ENCODE peak calls at places on chromosomes 12 and 14, in six cellular contexts. V is breast epithelium, X is NCI-H69, J is GF-D8, L is IMR-90, S is GM12892. O is an unnamed sample.

GRCh38 chr14:37197421-37198272 is at the start of gene MIPOL1:
- DNase-seq in L (peak; percentile 90), V (peak; percentile 73), X (peak; percentile 97), J (no peak), S (no peak), O (peak; percentile 84)

GRCh38 chr14:88258026-88258425 is 65.0 kb downstream of the KCNK10 start:
- DNase-seq in J (no peak), S (no peak), L (no peak), V (no peak), X (no peak), O (no peak)

GRCh38 chr14:22598099-22598895 is at the start of gene ABHD4:
- DNase-seq in V (peak; percentile 79), S (peak; percentile 78), X (peak; percentile 69), J (no peak), L (peak; percentile 42), O (peak; percentile 49)

GRCh38 chr14:103880334-103880985 is 33.1 kb upstream of the PPP1R13B start:
- DNase-seq in J (peak; percentile 47), V (peak; percentile 85), S (no peak), X (peak; percentile 60), L (peak; percentile 51), O (peak; percentile 54)

GRCh38 chr14:42665083-42665482 is 1058.4 kb downstream of the LRFN5 start:
- DNase-seq in S (no peak), V (no peak), X (peak; percentile 57), L (no peak), J (no peak), O (no peak)

GRCh38 chr14:71452987-71453386 is 479.2 kb upstream of the RGS6 start:
- DNase-seq in L (no peak), X (no peak), S (no peak), J (no peak), V (no peak), O (no peak)

GRCh38 chr12:65612440-65612839 is 211.8 kb upstream of the HMGA2 start:
- DNase-seq in J (no peak), V (no peak), X (no peak), L (no peak), S (no peak), O (no peak)

GRCh38 chr14:106094654-106095189 is 568.3 kb downstream of the TMEM121 start:
- DNase-seq in X (peak; percentile 83), V (no peak), S (no peak), L (no peak), J (no peak), O (no peak)

GRCh38 chr12:22459872-22460490 is 84.4 kb downstream of the C2CD5 start:
- DNase-seq in J (no peak), V (no peak), X (peak; percentile 72), S (no peak), L (peak; percentile 54), O (peak; percentile 50)

GRCh38 chr14:100155881-100156645 is 3.4 kb downstream of the DEGS2 start:
- DNase-seq in S (no peak), X (peak; percentile 78), V (peak; percentile 60), L (no peak), J (no peak), O (no peak)

GRCh38 chr12:2282321-2282720 is 229.5 kb downstream of the CACNA1C start:
- DNase-seq in X (no peak), V (no peak), L (no peak), J (no peak), S (no peak), O (no peak)

GRCh38 chr14:92108345-92109254 is 2.2 kb upstream of the ATXN3 start:
- DNase-seq in S (no peak), V (no peak), X (no peak), L (no peak), J (no peak), O (no peak)

GRCh38 chr12:46386360-46386867 is 13.8 kb upstream of the SLC38A2 start:
- DNase-seq in V (no peak), X (peak; percentile 17), L (peak; percentile 98), S (no peak), J (no peak), O (peak; percentile 90)

GRCh38 chr14:72643317-72643801 is 250.5 kb downstream of the DPF3 start:
- DNase-seq in J (no peak), X (no peak), S (no peak), V (peak; percentile 21), L (peak; percentile 99), O (peak; percentile 99)

GRCh38 chr12:27779416-27779815 is 617 bp upstream of the KLHL42 start:
- DNase-seq in X (peak; percentile 51), L (no peak), V (no peak), S (no peak), J (no peak), O (peak; percentile 30)

GRCh38 chr12:12070674-12071661 is at the start of gene BCL2L14:
- DNase-seq in S (no peak), L (no peak), V (no peak), X (peak; percentile 7), J (no peak), O (no peak)

GRCh38 chr14:95062220-95062619 is 95.1 kb downstream of the DICER1 start:
- DNase-seq in X (no peak), L (no peak), J (no peak), S (no peak), V (no peak), O (no peak)

GRCh38 chr12:2447861-2448260 is 346.9 kb upstream of the FKBP4 start:
- DNase-seq in V (no peak), S (no peak), J (no peak), X (no peak), L (no peak), O (no peak)

GRCh38 chr12:27549801-27550652 is 26.0 kb downstream of the PPFIBP1 start:
- DNase-seq in J (peak; percentile 80), V (peak; percentile 87), L (peak; percentile 97), X (peak; percentile 79), S (no peak), O (peak; percentile 97)

GRCh38 chr14:54329082-54329695 is 67.6 kb upstream of the CDKN3 start:
- DNase-seq in J (no peak), V (no peak), S (no peak), L (peak; percentile 61), X (peak; percentile 95), O (peak; percentile 75)

GRCh38 chr12:48972213-48973021 is 882 bp upstream of the WNT10B start:
- DNase-seq in J (no peak), X (no peak), L (peak; percentile 41), V (no peak), S (no peak), O (peak; percentile 48)

GRCh38 chr14:101228949-101229541 is 325.5 kb upstream of the RTL1 start:
- DNase-seq in V (no peak), L (no peak), X (no peak), J (no peak), S (no peak), O (no peak)

GRCh38 chr12:77323778-77324415 is 258.5 kb upstream of the E2F7 start:
- DNase-seq in L (no peak), X (no peak), V (no peak), J (no peak), S (peak; percentile 6), O (no peak)